ENCODE peak calls at places on chromosomes 5 and 9, in five cellular contexts. R is sigmoid colon, V is endothelial cell of umbilical vein, Y is transverse colon, Z is adrenal gland. T is an unnamed sample. For H3K4me1, the result is how much of the 10 kb centered on the place peaks cover.

GRCh38 chr5:112546946-112547647 is 128.0 kb upstream of the EPB41L4A start:
- DNase-seq in R (no peak), V (no peak), Y (no peak), Z (no peak), T (no peak)

GRCh38 chr5:142713151-142713706 is 27.3 kb upstream of the FGF1 start:
- DNase-seq in R (peak), V (peak), Y (peak), Z (peak), T (peak)

GRCh38 chr5:39423331-39423751 is 1.4 kb downstream of the DAB2 start:
- DNase-seq in R (no peak), V (peak), Y (peak), Z (no peak), T (no peak)

GRCh38 chr5:124124711-124125229 is 612.8 kb downstream of the CSNK1G3 start:
- DNase-seq in R (no peak), V (no peak), Y (no peak), Z (no peak), T (no peak)

GRCh38 chr9:83432104-83432627 is 106.0 kb downstream of the FRMD3 start:
- DNase-seq in R (peak), V (peak), Y (peak), Z (peak), T (peak)

GRCh38 chr9:91532325-91532724 is 108.7 kb upstream of the NFIL3 start:
- DNase-seq in R (no peak), V (no peak), Y (no peak), Z (no peak), T (no peak)

GRCh38 chr9:107784235-107784958 is 294.8 kb upstream of the KLF4 start:
- DNase-seq in R (peak), V (peak), Y (no peak), Z (peak), T (no peak)

GRCh38 chr5:144831650-144832049 is 661.0 kb downstream of the KCTD16 start:
- DNase-seq in R (no peak), V (no peak), Y (no peak), Z (no peak), T (no peak)

GRCh38 chr5:103475629-103476240 is 86.9 kb downstream of the NUDT12 start:
- DNase-seq in R (no peak), V (peak), Y (no peak), Z (no peak), T (no peak)

GRCh38 chr9:125988479-125989050 is 241.4 kb downstream of the PBX3 start:
- DNase-seq in R (peak), V (no peak), Y (no peak), Z (peak), T (no peak)

GRCh38 chr9:78325343-78325742 is 28.4 kb downstream of the PSAT1 start:
- DNase-seq in R (no peak), V (peak), Y (peak), Z (peak), T (no peak)

GRCh38 chr9:35028341-35028740 is 38.8 kb downstream of the DNAJB5 start:
- DNase-seq in R (no peak), V (no peak), Y (no peak), Z (no peak), T (no peak)

GRCh38 chr5:147904110-147904509 is 2.2 kb downstream of the C5orf46 start:
- DNase-seq in R (no peak), V (no peak), Y (no peak), Z (no peak), T (no peak)

GRCh38 chr9:10008101-10008799 is 604.6 kb downstream of the PTPRD start:
- DNase-seq in R (no peak), V (no peak), Y (no peak), Z (no peak), T (no peak)

GRCh38 chr5:16480821-16481538 is 15.4 kb upstream of the ZNF622 start:
- DNase-seq in R (no peak), V (no peak), Y (no peak), Z (no peak), T (no peak)

GRCh38 chr9:113715086-113715485 is 161.0 kb upstream of the ZNF618 start:
- DNase-seq in R (no peak), V (no peak), Y (no peak), Z (no peak), T (no peak)

GRCh38 chr9:9387511-9388115 is 1225.2 kb downstream of the PTPRD start:
- DNase-seq in R (no peak), V (no peak), Y (no peak), Z (no peak), T (no peak)

GRCh38 chr5:142866563-142867275 is 96.5 kb downstream of the ARHGAP26 start:
- DNase-seq in R (no peak), V (peak), Y (no peak), Z (peak), T (peak)

GRCh38 chr5:3351581-3352442 is 243.8 kb upstream of the IRX1 start:
- DNase-seq in R (peak), V (no peak), Y (no peak), Z (no peak), T (no peak)

GRCh38 chr5:140883373-140883772 is 1.4 kb downstream of the PCDHA13 start:
- DNase-seq in R (no peak), V (no peak), Y (no peak), Z (no peak), T (no peak)

GRCh38 chr5:90477073-90477472 is 2.4 kb downstream of the POLR3G start:
- DNase-seq in R (no peak), V (peak), Y (no peak), Z (no peak), T (no peak)

GRCh38 chr9:130144703-130145102 is 27.5 kb upstream of the NCS1 start:
- DNase-seq in R (no peak), V (no peak), Y (no peak), Z (peak), T (no peak)

GRCh38 chr5:79886456-79886855 is 104.6 kb downstream of the MTX3 start:
- DNase-seq in R (no peak), V (no peak), Y (no peak), Z (no peak), T (no peak)

GRCh38 chr9:28671000-28671399 is 1097.7 kb upstream of the C9orf72 start:
- DNase-seq in R (no peak), V (no peak), Y (no peak), Z (no peak), T (no peak)

GRCh38 chr5:160423025-160423554 is 1.4 kb downstream of the PTTG1 start:
- DNase-seq in R (no peak), V (no peak), Y (no peak), Z (no peak), T (no peak)

GRCh38 chr5:160419458-160420330 is 813 bp upstream of the SLU7 start:
- DNase-seq in R (no peak), V (no peak), Y (no peak), Z (no peak), T (no peak)

GRCh38 chr5:160420331-160420610 is 1.4 kb upstream of the PTTG1 start:
- DNase-seq in R (no peak), V (no peak), Y (no peak), Z (no peak), T (no peak)

GRCh38 chr5:160418561-160419457 is at the start of gene SLU7:
- DNase-seq in R (peak), V (peak), Y (peak), Z (peak), T (peak)

GRCh38 chr5:160421625-160422258 is at the start of gene PTTG1:
- DNase-seq in R (peak), V (peak), Y (peak), Z (peak), T (peak)
- TF ChIP-seq POLR2A in R (no peak), V (peak), Y (peak), Z (no peak), T (peak)

GRCh38 chr5:172777381-172778222 is 6.6 kb upstream of the DUSP1 start:
- DNase-seq in R (peak), V (peak), Y (peak), Z (peak), T (peak)
- H3K4me1 ChIP-seq in R (under half), V (under half), Y (under half), Z (under half), T (under half)

DNA sequence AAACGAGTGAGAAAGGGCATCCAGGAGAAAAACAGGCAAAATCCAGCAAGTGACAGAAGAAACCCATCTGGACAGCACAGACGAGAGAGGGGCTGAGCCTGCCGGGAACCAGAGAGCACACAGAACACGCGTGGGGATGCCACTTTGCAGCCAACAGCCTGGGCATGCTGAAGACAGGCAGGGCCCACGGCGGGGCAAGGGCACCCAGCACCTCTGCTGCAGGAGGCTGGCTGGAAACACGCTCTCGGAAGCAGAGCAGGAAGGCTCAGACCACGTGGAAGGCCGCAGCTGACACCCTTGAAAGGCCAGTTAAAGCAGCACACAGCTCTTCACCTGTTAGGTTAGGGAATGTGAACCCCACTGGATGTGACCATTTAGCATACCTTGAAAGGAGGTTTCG is 76.1 kb downstream of the SECISBP2 start:
- DNase-seq in R (no peak), V (no peak), Y (no peak), Z (no peak), T (no peak)
- TF ChIP-seq POLR2A in R (no peak), V (no peak), Y (no peak), Z (no peak), T (no peak)

DNA sequence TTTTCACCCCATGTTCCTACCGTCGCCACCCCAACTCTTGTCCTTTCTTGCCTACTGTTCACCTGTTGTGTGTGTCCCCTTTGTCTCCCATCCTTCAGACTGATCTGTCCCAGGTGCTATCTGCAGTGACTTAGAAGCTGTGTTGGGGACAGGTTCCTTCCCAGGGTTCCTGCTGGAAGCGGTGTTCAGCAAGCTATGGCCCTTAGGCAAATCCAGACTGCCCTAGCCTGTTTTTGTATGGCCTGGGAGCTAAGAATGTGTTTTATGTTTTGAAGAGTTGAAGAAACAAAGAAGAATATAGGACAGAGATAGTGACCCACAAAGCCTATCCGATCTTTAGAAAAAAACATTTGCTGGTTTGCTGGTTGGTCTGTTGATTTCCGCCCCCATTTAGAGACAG is 236.4 kb downstream of the GOLPH3 start:
- DNase-seq in R (no peak), V (no peak), Y (no peak), Z (no peak), T (no peak)
- H3K4me1 ChIP-seq in R (under half), V (under half), Y (under half), Z (under half), T (under half)